ENCODE peak calls at places on chromosome 16, in nine cellular contexts. X is EL, L is tibial nerve, R is T1000, J is globus pallidus, G is substantia nigra, A is anterior cingulate cortex, Y is heart left ventricle, H is lung microvascular endothelial cell. D is an unnamed sample.
A peak's percentile ranks its signal among the peaks of the same experiment; 100 is the strongest.

GRCh38 chr16:67526149-67526732 is 2.4 kb upstream of the RIPOR1 start:
- DNase-seq in X (peak; percentile 58), L (no peak), R (no peak), J (no peak), G (no peak), A (no peak), Y (no peak), H (no peak), D (no peak)

GRCh38 chr16:76976101-76976500 is 214.9 kb upstream of the MON1B start:
- DNase-seq in X (no peak), L (no peak), R (no peak), J (no peak), G (no peak), A (no peak), Y (no peak), H (no peak), D (no peak)

GRCh38 chr16:89257281-89257731 is 39.8 kb downstream of the ZNF778 start:
- DNase-seq in X (peak; percentile 24), L (no peak), R (no peak), J (no peak), G (no peak), A (no peak), Y (no peak), H (no peak), D (no peak)

GRCh38 chr16:68200120-68200783 is 35.7 kb downstream of the ESRP2 start:
- DNase-seq in X (peak; percentile 44), L (no peak), R (no peak), J (no peak), G (no peak), A (no peak), Y (no peak), H (no peak), D (no peak)

GRCh38 chr16:75550211-75550662 is 5.8 kb downstream of the TMEM231 start:
- DNase-seq in X (peak; percentile 25), L (no peak), R (no peak), J (peak; percentile 86), G (peak; percentile 46), A (peak; percentile 57), Y (no peak), H (peak; percentile 55), D (peak; percentile 79)

GRCh38 chr16:65739518-65739917 is 617.7 kb upstream of the CDH11 start:
- DNase-seq in X (no peak), L (no peak), R (no peak), J (peak; percentile 22), G (no peak), A (no peak), Y (no peak), H (no peak), D (no peak)

GRCh38 chr16:82197540-82198240 is 27.7 kb upstream of the MPHOSPH6 start:
- DNase-seq in X (no peak), L (no peak), R (no peak), J (no peak), G (no peak), A (no peak), Y (no peak), H (no peak), D (no peak)

GRCh38 chr16:28297784-28298510 is 5.6 kb downstream of the SBK1 start:
- DNase-seq in X (no peak), L (no peak), R (no peak), J (no peak), G (no peak), A (no peak), Y (no peak), H (no peak), D (no peak)

GRCh38 chr16:74372953-74373846 is 2.9 kb upstream of the NPIPB15 start:
- DNase-seq in X (no peak), L (no peak), R (no peak), J (no peak), G (no peak), A (no peak), Y (no peak), H (no peak), D (no peak)

GRCh38 chr16:74450236-74450635 is 29.0 kb upstream of the CLEC18B start:
- DNase-seq in X (no peak), L (no peak), R (no peak), J (no peak), G (no peak), A (no peak), Y (no peak), H (no peak), D (no peak)

GRCh38 chr16:67560827-67561342 is 1.4 kb upstream of the CTCF start:
- DNase-seq in X (no peak), L (no peak), R (no peak), J (no peak), G (no peak), A (no peak), Y (no peak), H (no peak), D (no peak)

GRCh38 chr16:19116711-19117449 is 3.1 kb downstream of the ITPRIPL2 start:
- DNase-seq in X (no peak), L (no peak), R (no peak), J (no peak), G (no peak), A (no peak), Y (no peak), H (no peak), D (no peak)

D was measured in H54.